ENCODE peak calls at places on chromosomes 12 and 14, in six cellular contexts. One of them, this sample, is unnamed. For H3K4me1, the result is how much of the 10 kb centered on the place peaks cover.

GRCh38 chr12:115752913-115753726 is 524.4 kb downstream of the MED13L start:
- DNase-seq in suprapubic skin: no peak
- DNase-seq in ovary: peak
- DNase-seq in stomach: peak
- DNase-seq in uterus: peak
- DNase-seq in Peyer's patch: no peak
- DNase-seq in this sample: peak

GRCh38 chr12:12724421-12725085 is 7.4 kb downstream of the CDKN1B start:
- DNase-seq in suprapubic skin: no peak
- DNase-seq in ovary: no peak
- DNase-seq in stomach: no peak
- DNase-seq in uterus: no peak
- DNase-seq in Peyer's patch: peak
- DNase-seq in this sample: no peak

GRCh38 chr14:83842536-83842935 is 1687.4 kb upstream of the FLRT2 start:
- DNase-seq in suprapubic skin: no peak
- DNase-seq in ovary: no peak
- DNase-seq in stomach: no peak
- DNase-seq in uterus: no peak
- DNase-seq in Peyer's patch: no peak
- DNase-seq in this sample: no peak

GRCh38 chr12:28054583-28054982 is 82.0 kb upstream of the PTHLH start:
- DNase-seq in suprapubic skin: no peak
- DNase-seq in ovary: no peak
- DNase-seq in stomach: no peak
- DNase-seq in uterus: no peak
- DNase-seq in Peyer's patch: no peak
- DNase-seq in this sample: no peak

GRCh38 chr12:3947781-3948180 is 74.6 kb upstream of the PARP11 start:
- DNase-seq in suprapubic skin: no peak
- DNase-seq in ovary: no peak
- DNase-seq in stomach: no peak
- DNase-seq in uterus: no peak
- DNase-seq in Peyer's patch: no peak
- DNase-seq in this sample: no peak

GRCh38 chr14:70188292-70188607 is 501 bp downstream of the SLC8A3 start:
- DNase-seq in suprapubic skin: no peak
- DNase-seq in ovary: no peak
- DNase-seq in stomach: no peak
- DNase-seq in uterus: no peak
- DNase-seq in Peyer's patch: no peak
- DNase-seq in this sample: no peak

GRCh38 chr14:69334576-69334975 is 63.5 kb downstream of the ERH start:
- DNase-seq in suprapubic skin: no peak
- DNase-seq in ovary: no peak
- DNase-seq in stomach: no peak
- DNase-seq in uterus: no peak
- DNase-seq in Peyer's patch: no peak
- DNase-seq in this sample: no peak

GRCh38 chr12:128055567-128055966 is 211.4 kb upstream of the TMEM132C start:
- DNase-seq in suprapubic skin: no peak
- DNase-seq in ovary: no peak
- DNase-seq in stomach: no peak
- DNase-seq in uterus: no peak
- DNase-seq in Peyer's patch: no peak
- DNase-seq in this sample: no peak

GRCh38 chr14:85380891-85381290 is 149.1 kb upstream of the FLRT2 start:
- DNase-seq in suprapubic skin: no peak
- DNase-seq in ovary: no peak
- DNase-seq in stomach: no peak
- DNase-seq in uterus: no peak
- DNase-seq in Peyer's patch: no peak
- DNase-seq in this sample: no peak

GRCh38 chr12:18275974-18276373 is 14.7 kb downstream of the PIK3C2G start:
- DNase-seq in suprapubic skin: no peak
- DNase-seq in ovary: no peak
- DNase-seq in stomach: no peak
- DNase-seq in uterus: no peak
- DNase-seq in Peyer's patch: no peak
- DNase-seq in this sample: no peak

GRCh38 chr12:2283910-2284309 is 231.1 kb downstream of the CACNA1C start:
- DNase-seq in suprapubic skin: no peak
- DNase-seq in ovary: no peak
- DNase-seq in stomach: no peak
- DNase-seq in uterus: no peak
- DNase-seq in Peyer's patch: no peak
- DNase-seq in this sample: no peak

GRCh38 chr14:91872011-91872476 is 4.7 kb upstream of the TC2N start:
- DNase-seq in suprapubic skin: no peak
- DNase-seq in ovary: no peak
- DNase-seq in stomach: peak
- DNase-seq in uterus: no peak
- DNase-seq in Peyer's patch: no peak
- DNase-seq in this sample: peak

GRCh38 chr14:33949051-33950037 is 1.5 kb downstream of the EGLN3 start:
- DNase-seq in suprapubic skin: no peak
- DNase-seq in ovary: no peak
- DNase-seq in stomach: no peak
- DNase-seq in uterus: no peak
- DNase-seq in Peyer's patch: no peak
- DNase-seq in this sample: no peak

GRCh38 chr14:33952541-33952940 is 1.7 kb upstream of the EGLN3 start:
- DNase-seq in suprapubic skin: no peak
- DNase-seq in ovary: no peak
- DNase-seq in stomach: no peak
- DNase-seq in uterus: no peak
- DNase-seq in Peyer's patch: no peak
- DNase-seq in this sample: no peak

GRCh38 chr14:33948143-33948962 is 2.5 kb downstream of the EGLN3 start:
- DNase-seq in suprapubic skin: no peak
- DNase-seq in ovary: no peak
- DNase-seq in stomach: no peak
- DNase-seq in uterus: no peak
- DNase-seq in Peyer's patch: no peak
- DNase-seq in this sample: no peak

GRCh38 chr14:33951183-33951840 is 438 bp upstream of the EGLN3 start:
- DNase-seq in suprapubic skin: no peak
- DNase-seq in ovary: no peak
- DNase-seq in stomach: no peak
- DNase-seq in uterus: no peak
- DNase-seq in Peyer's patch: no peak
- DNase-seq in this sample: no peak

GRCh38 chr14:33950320-33951182 is at the start of gene EGLN3:
- DNase-seq in suprapubic skin: peak
- DNase-seq in ovary: peak
- DNase-seq in stomach: peak
- DNase-seq in uterus: peak
- DNase-seq in Peyer's patch: peak
- DNase-seq in this sample: peak
- H3K27ac ChIP-seq in suprapubic skin: peak
- H3K27ac ChIP-seq in ovary: no peak
- H3K27ac ChIP-seq in stomach: peak
- H3K27ac ChIP-seq in uterus: peak
- H3K27ac ChIP-seq in Peyer's patch: peak
- H3K27ac ChIP-seq in this sample: peak

GRCh38 chr14:75986439-75986765 is 839 bp downstream of the IFT43 start:
- DNase-seq in suprapubic skin: no peak
- DNase-seq in ovary: no peak
- DNase-seq in stomach: no peak
- DNase-seq in uterus: no peak
- DNase-seq in Peyer's patch: no peak
- DNase-seq in this sample: no peak
- TF ChIP-seq POLR2A in suprapubic skin: no peak
- TF ChIP-seq POLR2A in ovary: no peak
- TF ChIP-seq POLR2A in stomach: no peak
- TF ChIP-seq POLR2A in uterus: no peak
- TF ChIP-seq POLR2A in Peyer's patch: no peak
- TF ChIP-seq POLR2A in this sample: no peak

GRCh38 chr14:37464192-37464858 is 130.7 kb downstream of the FOXA1 start:
- DNase-seq in suprapubic skin: no peak
- DNase-seq in ovary: no peak
- DNase-seq in stomach: no peak
- DNase-seq in uterus: no peak
- DNase-seq in Peyer's patch: no peak
- DNase-seq in this sample: no peak
- H3K4me1 ChIP-seq in suprapubic skin: under half
- H3K4me1 ChIP-seq in ovary: under half
- H3K4me1 ChIP-seq in stomach: under half
- H3K4me1 ChIP-seq in uterus: under half
- H3K4me1 ChIP-seq in Peyer's patch: under half
- H3K4me1 ChIP-seq in this sample: under half

GRCh38 chr12:46389130-46389616 is 16.6 kb upstream of the SLC38A2 start:
- DNase-seq in suprapubic skin: no peak
- DNase-seq in ovary: no peak
- DNase-seq in stomach: no peak
- DNase-seq in uterus: no peak
- DNase-seq in Peyer's patch: no peak
- DNase-seq in this sample: peak

GRCh38 chr12:46388427-46388992 is 15.9 kb upstream of the SLC38A2 start:
- DNase-seq in suprapubic skin: no peak
- DNase-seq in ovary: no peak
- DNase-seq in stomach: no peak
- DNase-seq in uterus: no peak
- DNase-seq in Peyer's patch: no peak
- DNase-seq in this sample: no peak

GRCh38 chr12:46390881-46391280 is 18.3 kb upstream of the SLC38A2 start:
- DNase-seq in suprapubic skin: no peak
- DNase-seq in ovary: no peak
- DNase-seq in stomach: no peak
- DNase-seq in uterus: no peak
- DNase-seq in Peyer's patch: no peak
- DNase-seq in this sample: no peak

GRCh38 chr12:46391630-46392029 is 19.1 kb upstream of the SLC38A2 start:
- DNase-seq in suprapubic skin: no peak
- DNase-seq in ovary: no peak
- DNase-seq in stomach: no peak
- DNase-seq in uterus: no peak
- DNase-seq in Peyer's patch: no peak
- DNase-seq in this sample: no peak

DNA sequence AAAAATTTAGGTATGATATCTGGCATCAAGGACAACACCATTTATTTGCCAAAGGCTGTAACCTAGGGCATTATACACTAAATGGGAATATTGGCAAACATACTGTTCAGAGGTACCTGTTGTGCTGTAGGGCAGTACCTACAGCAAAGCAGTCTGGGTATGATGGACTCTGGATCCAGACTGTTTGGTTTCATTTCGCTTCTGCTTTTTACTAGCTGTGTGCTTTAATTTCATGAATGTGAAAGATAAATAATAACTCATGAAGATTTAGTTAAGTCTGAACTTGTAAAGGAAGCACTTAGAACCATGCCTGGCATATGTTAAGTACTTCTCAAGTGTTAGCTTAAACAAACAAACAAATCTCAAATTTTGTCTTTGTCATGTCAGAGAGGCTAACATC is 17.7 kb upstream of the SLC38A2 start:
- DNase-seq in suprapubic skin: no peak
- DNase-seq in ovary: no peak
- DNase-seq in stomach: no peak
- DNase-seq in uterus: no peak
- DNase-seq in Peyer's patch: no peak
- DNase-seq in this sample: no peak
- H3K27ac ChIP-seq in suprapubic skin: peak
- H3K27ac ChIP-seq in ovary: no peak
- H3K27ac ChIP-seq in stomach: no peak
- H3K27ac ChIP-seq in uterus: peak
- H3K27ac ChIP-seq in Peyer's patch: peak
- H3K27ac ChIP-seq in this sample: no peak

GRCh38 chr14:103058209-103059055 is 1.1 kb upstream of the CDC42BPB start:
- DNase-seq in suprapubic skin: peak
- DNase-seq in ovary: peak
- DNase-seq in stomach: no peak
- DNase-seq in uterus: no peak
- DNase-seq in Peyer's patch: peak
- DNase-seq in this sample: no peak

GRCh38 chr14:103057028-103057371 is 349 bp downstream of the CDC42BPB start:
- DNase-seq in suprapubic skin: peak
- DNase-seq in ovary: peak
- DNase-seq in stomach: no peak
- DNase-seq in uterus: peak
- DNase-seq in Peyer's patch: no peak
- DNase-seq in this sample: peak

GRCh38 chr14:103057372-103058208 is at the start of gene CDC42BPB:
- DNase-seq in suprapubic skin: peak
- DNase-seq in ovary: peak
- DNase-seq in stomach: peak
- DNase-seq in uterus: peak
- DNase-seq in Peyer's patch: peak
- DNase-seq in this sample: peak

GRCh38 chr14:103061482-103061976 is 4.2 kb upstream of the CDC42BPB start:
- DNase-seq in suprapubic skin: no peak
- DNase-seq in ovary: no peak
- DNase-seq in stomach: no peak
- DNase-seq in uterus: no peak
- DNase-seq in Peyer's patch: peak
- DNase-seq in this sample: no peak

DNA sequence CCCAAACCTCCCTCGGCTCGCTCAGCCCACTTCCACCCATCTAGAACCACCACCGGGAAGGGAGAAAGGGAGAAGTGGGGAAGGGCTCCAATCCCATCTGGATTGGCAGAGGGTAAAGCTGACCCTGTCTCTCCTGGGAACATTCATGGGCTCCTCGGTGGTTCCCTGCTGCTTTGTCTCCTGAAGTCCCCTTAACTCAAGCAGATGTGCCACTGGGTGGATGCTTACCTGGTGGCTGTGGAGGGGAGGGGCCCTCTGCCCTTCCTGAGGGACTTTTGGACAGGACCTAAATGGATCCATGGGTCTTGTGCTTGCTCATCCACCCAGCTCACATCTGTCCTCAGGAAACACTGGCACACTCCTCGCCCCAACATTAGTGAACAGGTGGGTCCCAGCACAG is 2.2 kb upstream of the CDC42BPB start:
- DNase-seq in suprapubic skin: no peak
- DNase-seq in ovary: no peak
- DNase-seq in stomach: no peak
- DNase-seq in uterus: no peak
- DNase-seq in Peyer's patch: peak
- DNase-seq in this sample: no peak
- TF ChIP-seq POLR2A in suprapubic skin: no peak
- TF ChIP-seq POLR2A in ovary: no peak
- TF ChIP-seq POLR2A in stomach: no peak
- TF ChIP-seq POLR2A in uterus: no peak
- TF ChIP-seq POLR2A in Peyer's patch: no peak
- TF ChIP-seq POLR2A in this sample: no peak

DNA sequence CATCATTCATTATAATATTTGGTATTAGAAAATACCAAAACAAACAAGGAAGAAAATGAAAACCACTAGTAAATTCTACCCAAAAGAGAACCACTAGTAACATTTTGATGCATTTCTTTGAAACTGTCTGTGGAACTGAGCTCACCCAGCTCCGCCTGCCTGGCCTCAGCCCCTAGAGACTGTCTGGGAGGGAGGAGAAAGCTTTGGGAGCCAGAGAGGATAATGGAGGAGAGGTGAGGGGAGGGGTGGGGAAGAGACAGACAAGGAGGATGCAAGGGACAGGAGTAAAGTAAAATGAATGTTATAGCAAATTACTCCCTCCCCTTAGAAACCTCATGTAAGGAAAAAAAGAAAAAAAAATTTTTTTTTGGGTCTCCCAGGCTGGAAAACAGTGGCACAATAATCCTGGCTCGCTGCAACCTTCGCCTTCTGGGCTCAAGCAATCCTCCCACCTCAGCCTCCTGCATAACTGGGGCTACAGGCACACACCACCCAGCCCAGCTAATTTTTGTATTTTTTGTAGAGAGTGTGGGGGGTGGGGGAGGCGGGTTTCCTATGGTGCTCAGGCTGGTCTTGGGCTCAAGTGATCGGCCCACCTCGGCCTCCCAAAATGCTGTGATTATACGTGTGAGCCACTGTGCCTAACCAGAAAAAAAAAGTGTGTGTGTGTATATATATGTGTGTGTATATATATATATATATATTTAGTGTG is 3.2 kb upstream of the MMP19 start:
- DNase-seq in suprapubic skin: peak
- DNase-seq in ovary: no peak
- DNase-seq in stomach: no peak
- DNase-seq in uterus: no peak
- DNase-seq in Peyer's patch: no peak
- DNase-seq in this sample: no peak
- H3K4me1 ChIP-seq in suprapubic skin: under half
- H3K4me1 ChIP-seq in ovary: under half
- H3K4me1 ChIP-seq in stomach: under half
- H3K4me1 ChIP-seq in uterus: under half
- H3K4me1 ChIP-seq in Peyer's patch: under half
- H3K4me1 ChIP-seq in this sample: under half

This sample was measured in body of pancreas.